ENCODE peak calls at places on chromosome 5, in six cellular contexts. K is foreskin keratinocyte; C is GM23248; H is OCI-LY7; I is stromal cell of bone marrow; T is CD4-positive, alpha-beta T cell. V is an unnamed sample.

GRCh38 chr5:453725-454481 is 10.9 kb downstream of the EXOC3 start:
- DNase-seq in I (no peak), K (peak), T (no peak), C (no peak), H (no peak), V (peak)

GRCh38 chr5:65722575-65723424 is 795 bp downstream of the NLN start:
- DNase-seq in T (no peak), H (peak), K (peak), C (peak), I (peak), V (no peak)

GRCh38 chr5:57939335-57939734 is 456.7 kb upstream of the ACTBL2 start:
- DNase-seq in T (no peak), I (no peak), H (no peak), C (no peak), K (no peak), V (no peak)

GRCh38 chr5:39014544-39014943 is 59.7 kb downstream of the RICTOR start:
- DNase-seq in I (peak), K (peak), T (no peak), H (no peak), C (peak), V (no peak)

GRCh38 chr5:128674837-128675446 is 136.9 kb upstream of the FBN2 start:
- DNase-seq in C (peak), T (peak), H (peak), K (peak), I (peak), V (no peak)

GRCh38 chr5:147882586-147883313 is 4.2 kb downstream of the SCGB3A2 start:
- DNase-seq in T (no peak), C (no peak), H (no peak), I (no peak), K (no peak), V (no peak)

GRCh38 chr5:5810461-5810860 is 388.0 kb downstream of the ICE1 start:
- DNase-seq in T (no peak), K (no peak), H (no peak), I (no peak), C (no peak), V (no peak)

GRCh38 chr5:139458580-139459407 is 3.7 kb downstream of the ECSCR start:
- DNase-seq in T (peak), C (peak), H (peak), I (peak), K (no peak), V (no peak)

GRCh38 chr5:174337276-174338203 is 292.0 kb downstream of the NSG2 start:
- DNase-seq in T (no peak), I (no peak), C (no peak), K (no peak), H (no peak), V (no peak)

GRCh38 chr5:155700333-155700732 is 626.6 kb upstream of the SGCD start:
- DNase-seq in I (no peak), K (no peak), C (peak), T (no peak), H (peak), V (no peak)

GRCh38 chr5:83802686-83803085 is 82.0 kb upstream of the HAPLN1 start:
- DNase-seq in T (no peak), K (no peak), I (no peak), H (no peak), C (peak), V (no peak)